ENCODE peak calls at places on chromosome 9, in ten cellular contexts. E is stomach; I is WERI-Rb-1; L is mammary epithelial cell; G is dorsolateral prefrontal cortex; S is neural crest cell; P is MM.1S; H is CD8-positive, alpha-beta T cell; C is heart left ventricle; U is A549. K is an unnamed sample.

GRCh38 chr9:134062461-134063087 is 5.3 kb downstream of the BRD3 start:
- DNase-seq in G (no peak), I (no peak), P (no peak), U (no peak), E (no peak), S (no peak), H (no peak), C (no peak), L (no peak), K (no peak)

GRCh38 chr9:137550958-137551655 is 572 bp upstream of the MRPL41 start:
- DNase-seq in C (no peak), E (no peak), H (no peak), G (no peak), U (peak), P (no peak), S (no peak), I (peak), L (peak), K (no peak)

GRCh38 chr9:126979461-126979860 is 64.9 kb downstream of the RALGPS1 start:
- DNase-seq in G (no peak), C (no peak), E (no peak), H (no peak), I (no peak), U (no peak), P (no peak), L (peak), S (no peak), K (no peak)

GRCh38 chr9:136941231-136942111 is 3.1 kb downstream of the FBXW5 start:
- DNase-seq in U (no peak), C (no peak), S (no peak), P (no peak), L (no peak), H (no peak), I (no peak), E (no peak), G (no peak), K (no peak)

GRCh38 chr9:36731576-36731975 is 158.9 kb downstream of the MELK start:
- DNase-seq in E (no peak), C (no peak), S (no peak), H (no peak), P (peak), U (no peak), G (no peak), I (no peak), L (no peak), K (no peak)

GRCh38 chr9:69943146-69943545 is 100.5 kb upstream of the MAMDC2 start:
- DNase-seq in C (no peak), P (no peak), E (no peak), H (no peak), L (no peak), U (no peak), I (no peak), S (no peak), G (no peak), K (no peak)

GRCh38 chr9:116144555-116144954 is 9.0 kb upstream of the PAPPA start:
- DNase-seq in H (no peak), S (no peak), U (no peak), L (peak), I (no peak), C (no peak), G (no peak), P (no peak), E (no peak), K (no peak)

GRCh38 chr9:94950733-94951590 is 224.5 kb downstream of the AOPEP start:
- DNase-seq in H (no peak), S (no peak), P (no peak), L (no peak), G (no peak), U (no peak), E (peak), I (no peak), C (no peak), K (no peak)

GRCh38 chr9:123120131-123120530 is 86.7 kb downstream of the GPR21 start:
- DNase-seq in L (no peak), S (no peak), U (no peak), H (no peak), P (no peak), G (no peak), I (no peak), E (no peak), C (no peak), K (no peak)

GRCh38 chr9:90142580-90142979 is 500.0 kb downstream of the DIRAS2 start:
- DNase-seq in G (peak), L (peak), S (peak), I (peak), H (peak), U (no peak), P (peak), C (peak), E (peak), K (peak)

GRCh38 chr9:8660383-8660782 is 860.8 kb upstream of the DMAC1 start:
- DNase-seq in C (peak), P (no peak), U (no peak), S (no peak), I (no peak), G (no peak), L (no peak), H (no peak), E (peak), K (no peak)

GRCh38 chr9:130213898-130214761 is 41.9 kb downstream of the NCS1 start:
- DNase-seq in C (no peak), E (no peak), U (no peak), P (no peak), H (no peak), I (peak), S (peak), G (no peak), L (no peak), K (no peak)

GRCh38 chr9:27771803-27772545 is 198.7 kb upstream of the C9orf72 start:
- DNase-seq in S (no peak), I (no peak), C (no peak), G (no peak), P (no peak), U (no peak), L (peak), E (no peak), H (no peak), K (no peak)

GRCh38 chr9:33498387-33498786 is 24.7 kb upstream of the NOL6 start:
- DNase-seq in G (no peak), S (no peak), P (peak), C (no peak), H (no peak), I (no peak), U (no peak), L (no peak), E (no peak), K (no peak)
- TF ChIP-seq CTCF in G (no peak), S (peak), P (peak), C (no peak), H (peak), I (no peak), U (peak), L (peak), E (no peak), K (peak)

GRCh38 chr9:93646640-93647178 is 70.3 kb downstream of the PHF2 start:
- DNase-seq in U (no peak), P (no peak), I (peak), L (no peak), H (no peak), S (no peak), C (peak), G (no peak), E (peak), K (no peak)
- TF ChIP-seq CTCF in U (no peak), P (no peak), I (no peak), L (no peak), H (no peak), S (no peak), C (no peak), G (no peak), E (no peak), K (no peak)

GRCh38 chr9:124894741-124895170 is 32.8 kb downstream of the ARPC5L start:
- DNase-seq in G (no peak), S (no peak), L (peak), C (no peak), E (no peak), I (peak), U (no peak), H (peak), P (peak), K (no peak)
- TF ChIP-seq CTCF in G (peak), S (peak), L (peak), C (peak), E (peak), I (peak), U (peak), H (peak), P (peak), K (peak)

GRCh38 chr9:113687107-113687679 is 188.9 kb upstream of the ZNF618 start:
- DNase-seq in H (no peak), G (no peak), L (no peak), S (no peak), C (no peak), I (no peak), E (no peak), U (no peak), P (no peak), K (no peak)
- TF ChIP-seq CTCF in H (no peak), G (no peak), L (no peak), S (no peak), C (no peak), I (no peak), E (no peak), U (no peak), P (no peak), K (no peak)

DNA sequence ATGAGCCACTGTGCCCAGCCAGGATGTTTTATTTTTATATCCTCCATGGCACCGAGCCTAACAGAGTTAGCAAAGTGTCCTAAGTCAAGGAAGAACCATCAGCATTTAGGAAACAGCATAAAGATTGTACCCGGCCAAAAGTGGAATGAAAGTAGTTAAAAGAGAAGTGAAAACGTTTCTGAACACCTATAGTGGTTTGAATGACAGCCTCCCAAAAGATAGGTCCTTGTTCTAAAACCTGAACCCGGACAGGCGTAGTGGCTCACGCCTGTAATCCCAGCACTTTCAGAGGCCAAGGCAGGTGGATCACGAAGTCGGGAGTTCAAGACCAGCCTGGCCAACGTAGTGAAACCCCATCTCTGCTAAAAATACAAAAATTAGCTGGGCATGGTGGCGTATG is 37.4 kb downstream of the ZFAND5 start:
- DNase-seq in S (no peak), I (no peak), H (no peak), C (no peak), P (peak), L (no peak), G (no peak), U (no peak), E (no peak), K (peak)
- TF ChIP-seq CTCF in S (no peak), I (no peak), H (no peak), C (no peak), P (no peak), L (no peak), G (no peak), U (no peak), E (no peak), K (no peak)